ENCODE peak calls at places on chromosomes 4 and X, in eight cellular contexts. I is GM23338, X is neuronal stem cell, A is upper lobe of right lung, W is cardiac muscle cell, D is dorsolateral prefrontal cortex, F is endothelial cell of umbilical vein, N is colonic mucosa. Q is an unnamed sample.

GRCh38 chrX:71301195-71301924 is at the start of gene ITGB1BP2:
- DNase-seq in W (peak), X (no peak), D (no peak), F (peak), A (no peak), N (no peak), I (peak), Q (no peak)

GRCh38 chrX:54978448-54978847 is 15.5 kb downstream of the PFKFB1 start:
- DNase-seq in I (no peak), N (no peak), F (peak), X (no peak), A (no peak), W (no peak), D (no peak), Q (no peak)

GRCh38 chr4:37197899-37198298 is 46.6 kb upstream of the NWD2 start:
- DNase-seq in F (no peak), A (no peak), N (peak), W (no peak), X (no peak), I (no peak), D (no peak), Q (no peak)

GRCh38 chr4:43763029-43763610 is 685.5 kb downstream of the KCTD8 start:
- DNase-seq in X (no peak), I (peak), N (no peak), A (no peak), W (no peak), F (no peak), D (no peak), Q (no peak)

GRCh38 chr4:24507439-24507838 is 76.9 kb downstream of the DHX15 start:
- DNase-seq in D (no peak), A (no peak), W (no peak), I (no peak), X (no peak), F (no peak), N (no peak), Q (no peak)

GRCh38 chrX:545488-545887 is 85.1 kb upstream of the SHOX start:
- DNase-seq in F (no peak), W (no peak), A (no peak), N (no peak), D (no peak), X (no peak), I (no peak), Q (peak)

GRCh38 chr4:185020293-185020808 is 2.1 kb downstream of the HELT start:
- DNase-seq in W (peak), X (no peak), N (no peak), I (peak), D (no peak), F (no peak), A (no peak), Q (no peak)

GRCh38 chr4:52877006-52877405 is 14.9 kb downstream of the RASL11B start:
- DNase-seq in D (no peak), X (no peak), A (no peak), W (no peak), I (no peak), F (no peak), N (no peak), Q (no peak)

GRCh38 chrX:84064164-84064563 is 123.8 kb downstream of the RPS6KA6 start:
- DNase-seq in A (no peak), D (no peak), W (peak), X (no peak), N (no peak), F (no peak), I (no peak), Q (peak)

DNA sequence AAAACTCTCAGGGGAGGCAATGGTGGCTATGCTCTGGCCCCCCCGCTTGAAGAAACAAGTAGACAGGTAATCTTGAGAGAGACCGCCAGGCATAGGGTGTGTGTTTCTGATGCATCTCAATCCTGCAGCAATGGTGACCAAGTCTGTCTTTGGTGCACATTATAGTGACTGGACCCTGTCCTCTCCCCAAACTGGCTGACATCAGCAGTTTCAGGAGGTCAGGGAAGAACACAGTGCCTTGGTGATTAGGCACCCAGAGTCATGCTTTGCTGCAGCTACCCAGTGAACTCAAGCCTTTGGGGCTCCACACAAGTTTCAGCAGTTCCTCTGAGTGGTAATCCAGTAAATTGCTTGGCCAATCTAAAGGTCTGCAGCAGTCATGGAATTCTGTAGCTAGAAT is 318.3 kb downstream of the SPIN4 start:
- DNase-seq in D (no peak), W (no peak), X (no peak), F (no peak), I (no peak), N (no peak), A (no peak), Q (no peak)
- H3K4me3 ChIP-seq in D (no peak), W (no peak), X (no peak), F (no peak), I (no peak), N (no peak), A (no peak), Q (no peak)

DNA sequence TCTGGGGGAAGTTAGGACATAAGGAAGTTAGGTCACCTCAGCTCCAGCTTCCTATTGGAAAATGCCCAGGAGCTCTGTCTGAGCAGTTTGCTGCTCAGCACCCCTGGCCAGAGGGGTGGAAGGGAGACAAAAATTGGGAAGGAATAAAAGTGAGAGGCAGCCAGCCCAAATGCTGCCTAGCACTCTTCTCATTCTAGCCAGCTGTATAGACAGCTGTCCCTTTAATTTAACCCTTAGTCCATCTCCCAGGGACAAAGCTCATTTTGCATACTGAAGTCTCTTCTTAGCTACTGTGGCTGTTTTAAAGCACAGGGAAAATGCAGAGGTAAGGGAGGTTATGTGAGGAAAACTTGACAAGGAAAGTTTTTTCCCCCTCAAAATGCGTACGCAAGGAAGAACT is 89.5 kb upstream of the CITED1 start:
- DNase-seq in N (no peak), I (no peak), W (peak), F (no peak), A (no peak), X (no peak), D (no peak), Q (no peak)
- H3K4me3 ChIP-seq in N (no peak), I (no peak), W (no peak), F (no peak), A (no peak), X (no peak), D (no peak), Q (no peak)

GRCh38 chrX:2828404-2829065 is at the start of gene GYG2:
- DNase-seq in I (peak), F (no peak), W (peak), N (peak), A (no peak), X (peak), D (no peak), Q (no peak)
- H3K4me3 ChIP-seq in I (peak), F (peak), W (peak), N (peak), A (peak), X (peak), D (peak), Q (peak)

DNA sequence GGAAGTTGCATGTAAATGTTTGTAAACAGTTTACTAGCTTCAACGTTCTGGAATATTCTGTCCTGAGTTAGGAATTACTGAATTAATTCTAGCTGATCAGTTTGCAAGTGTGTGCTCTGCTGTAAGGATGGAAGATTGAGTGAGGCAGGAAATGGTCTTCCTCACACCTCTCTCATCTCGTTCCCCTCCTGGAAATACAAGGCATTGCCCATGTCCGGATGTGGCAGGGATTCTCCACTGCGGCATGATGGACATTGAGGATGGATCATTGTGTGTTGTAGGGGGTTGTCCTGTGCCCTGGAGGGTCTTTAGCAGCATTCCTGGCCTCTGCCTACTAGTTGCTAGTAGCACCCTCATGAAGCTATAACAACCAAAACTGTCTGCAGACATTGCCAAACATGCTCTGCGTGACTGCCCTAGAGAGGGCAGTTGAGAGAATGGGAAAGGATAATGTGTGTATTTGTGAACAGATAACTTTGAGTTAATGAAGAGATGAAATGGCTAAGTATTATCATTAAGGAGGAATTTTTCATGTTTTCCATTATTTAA is 12.6 kb downstream of the CA5B start:
- DNase-seq in F (no peak), X (no peak), W (no peak), A (no peak), I (no peak), N (no peak), D (no peak), Q (no peak)
- H3K4me3 ChIP-seq in F (no peak), X (no peak), W (no peak), A (no peak), I (no peak), N (no peak), D (no peak), Q (no peak)

Q was measured in skeletal muscle cell.